ENCODE peak calls at places on chromosomes 13 and 19, in ten cellular contexts. One of them, this sample, is unnamed.

GRCh38 chr13:37412271-37412683 is 186.3 kb downstream of the POSTN start:
- DNase-seq in GF-D8: no peak
- DNase-seq in A172: no peak
- DNase-seq in Right ventricle myocardium superior: no peak
- DNase-seq in ecto neural progenitor cell: no peak
- DNase-seq in anterior cingulate cortex: no peak
- DNase-seq in progenitor cell of endocrine pancreas: no peak
- DNase-seq in stimulated activated CD4-positive, alpha-beta T cell treated with anti-CD3 and anti-CD28 coated beads, Interleukin-2, amount 100 ng/mL, for 48 hours: no peak
- DNase-seq in AG09319: no peak
- DNase-seq in activated gamma-delta T cell treated with anti-CD3 and anti-CD28 coated beads, Interleukin-2, amount 50 U/mL, for 16 hours: no peak
- DNase-seq in this sample: no peak

GRCh38 chr19:815079-815774 is 6.5 kb downstream of the PLPPR3 start:
- DNase-seq in AG09319: no peak
- DNase-seq in progenitor cell of endocrine pancreas: no peak
- DNase-seq in GF-D8: no peak
- DNase-seq in A172: no peak
- DNase-seq in Right ventricle myocardium superior: no peak
- DNase-seq in activated gamma-delta T cell treated with anti-CD3 and anti-CD28 coated beads, Interleukin-2, amount 50 U/mL, for 16 hours: no peak
- DNase-seq in anterior cingulate cortex: no peak
- DNase-seq in ecto neural progenitor cell: no peak
- DNase-seq in stimulated activated CD4-positive, alpha-beta T cell treated with anti-CD3 and anti-CD28 coated beads, Interleukin-2, amount 100 ng/mL, for 48 hours: no peak
- DNase-seq in this sample: no peak

GRCh38 chr19:17862711-17863519 is 3.2 kb downstream of the RPL18A start:
- DNase-seq in A172: no peak
- DNase-seq in AG09319: no peak
- DNase-seq in GF-D8: no peak
- DNase-seq in stimulated activated CD4-positive, alpha-beta T cell treated with anti-CD3 and anti-CD28 coated beads, Interleukin-2, amount 100 ng/mL, for 48 hours: no peak
- DNase-seq in ecto neural progenitor cell: no peak
- DNase-seq in anterior cingulate cortex: no peak
- DNase-seq in Right ventricle myocardium superior: no peak
- DNase-seq in activated gamma-delta T cell treated with anti-CD3 and anti-CD28 coated beads, Interleukin-2, amount 50 U/mL, for 16 hours: no peak
- DNase-seq in progenitor cell of endocrine pancreas: no peak
- DNase-seq in this sample: no peak

GRCh38 chr13:23384111-23384510 is 49.4 kb downstream of the SACS start:
- DNase-seq in GF-D8: no peak
- DNase-seq in ecto neural progenitor cell: no peak
- DNase-seq in stimulated activated CD4-positive, alpha-beta T cell treated with anti-CD3 and anti-CD28 coated beads, Interleukin-2, amount 100 ng/mL, for 48 hours: peak
- DNase-seq in AG09319: no peak
- DNase-seq in progenitor cell of endocrine pancreas: no peak
- DNase-seq in A172: peak
- DNase-seq in Right ventricle myocardium superior: no peak
- DNase-seq in activated gamma-delta T cell treated with anti-CD3 and anti-CD28 coated beads, Interleukin-2, amount 50 U/mL, for 16 hours: no peak
- DNase-seq in anterior cingulate cortex: no peak
- DNase-seq in this sample: no peak

GRCh38 chr13:20882206-20882605 is 20.3 kb downstream of the XPO4 start:
- DNase-seq in ecto neural progenitor cell: no peak
- DNase-seq in activated gamma-delta T cell treated with anti-CD3 and anti-CD28 coated beads, Interleukin-2, amount 50 U/mL, for 16 hours: no peak
- DNase-seq in AG09319: no peak
- DNase-seq in Right ventricle myocardium superior: no peak
- DNase-seq in A172: no peak
- DNase-seq in GF-D8: no peak
- DNase-seq in progenitor cell of endocrine pancreas: no peak
- DNase-seq in stimulated activated CD4-positive, alpha-beta T cell treated with anti-CD3 and anti-CD28 coated beads, Interleukin-2, amount 100 ng/mL, for 48 hours: no peak
- DNase-seq in anterior cingulate cortex: no peak
- DNase-seq in this sample: no peak

GRCh38 chr13:36815069-36815468 is 4.0 kb upstream of the RFXAP start:
- DNase-seq in stimulated activated CD4-positive, alpha-beta T cell treated with anti-CD3 and anti-CD28 coated beads, Interleukin-2, amount 100 ng/mL, for 48 hours: no peak
- DNase-seq in Right ventricle myocardium superior: no peak
- DNase-seq in progenitor cell of endocrine pancreas: no peak
- DNase-seq in A172: no peak
- DNase-seq in ecto neural progenitor cell: no peak
- DNase-seq in activated gamma-delta T cell treated with anti-CD3 and anti-CD28 coated beads, Interleukin-2, amount 50 U/mL, for 16 hours: no peak
- DNase-seq in GF-D8: no peak
- DNase-seq in anterior cingulate cortex: no peak
- DNase-seq in AG09319: no peak
- DNase-seq in this sample: no peak

GRCh38 chr19:47035495-47036232 is 12.8 kb downstream of the TMEM160 start:
- DNase-seq in Right ventricle myocardium superior: peak
- DNase-seq in AG09319: peak
- DNase-seq in A172: peak
- DNase-seq in GF-D8: peak
- DNase-seq in ecto neural progenitor cell: peak
- DNase-seq in progenitor cell of endocrine pancreas: peak
- DNase-seq in anterior cingulate cortex: peak
- DNase-seq in stimulated activated CD4-positive, alpha-beta T cell treated with anti-CD3 and anti-CD28 coated beads, Interleukin-2, amount 100 ng/mL, for 48 hours: peak
- DNase-seq in activated gamma-delta T cell treated with anti-CD3 and anti-CD28 coated beads, Interleukin-2, amount 50 U/mL, for 16 hours: peak
- DNase-seq in this sample: peak

GRCh38 chr19:2550431-2551171 is 74.7 kb downstream of the GADD45B start:
- DNase-seq in progenitor cell of endocrine pancreas: no peak
- DNase-seq in activated gamma-delta T cell treated with anti-CD3 and anti-CD28 coated beads, Interleukin-2, amount 50 U/mL, for 16 hours: no peak
- DNase-seq in stimulated activated CD4-positive, alpha-beta T cell treated with anti-CD3 and anti-CD28 coated beads, Interleukin-2, amount 100 ng/mL, for 48 hours: no peak
- DNase-seq in GF-D8: no peak
- DNase-seq in anterior cingulate cortex: no peak
- DNase-seq in Right ventricle myocardium superior: peak
- DNase-seq in ecto neural progenitor cell: no peak
- DNase-seq in A172: peak
- DNase-seq in AG09319: no peak
- DNase-seq in this sample: no peak

GRCh38 chr13:109949395-109949794 is 163.0 kb upstream of the IRS2 start:
- DNase-seq in AG09319: no peak
- DNase-seq in stimulated activated CD4-positive, alpha-beta T cell treated with anti-CD3 and anti-CD28 coated beads, Interleukin-2, amount 100 ng/mL, for 48 hours: no peak
- DNase-seq in progenitor cell of endocrine pancreas: no peak
- DNase-seq in ecto neural progenitor cell: no peak
- DNase-seq in activated gamma-delta T cell treated with anti-CD3 and anti-CD28 coated beads, Interleukin-2, amount 50 U/mL, for 16 hours: no peak
- DNase-seq in anterior cingulate cortex: no peak
- DNase-seq in A172: peak
- DNase-seq in GF-D8: no peak
- DNase-seq in Right ventricle myocardium superior: no peak
- DNase-seq in this sample: no peak

GRCh38 chr13:51881296-51881695 is 19.5 kb downstream of the CCDC70 start:
- DNase-seq in ecto neural progenitor cell: no peak
- DNase-seq in stimulated activated CD4-positive, alpha-beta T cell treated with anti-CD3 and anti-CD28 coated beads, Interleukin-2, amount 100 ng/mL, for 48 hours: no peak
- DNase-seq in progenitor cell of endocrine pancreas: no peak
- DNase-seq in GF-D8: peak
- DNase-seq in AG09319: no peak
- DNase-seq in activated gamma-delta T cell treated with anti-CD3 and anti-CD28 coated beads, Interleukin-2, amount 50 U/mL, for 16 hours: no peak
- DNase-seq in A172: no peak
- DNase-seq in Right ventricle myocardium superior: no peak
- DNase-seq in anterior cingulate cortex: no peak
- DNase-seq in this sample: peak

GRCh38 chr19:1355258-1355973 is 28.3 kb upstream of the NDUFS7 start:
- DNase-seq in activated gamma-delta T cell treated with anti-CD3 and anti-CD28 coated beads, Interleukin-2, amount 50 U/mL, for 16 hours: no peak
- DNase-seq in AG09319: no peak
- DNase-seq in anterior cingulate cortex: peak
- DNase-seq in A172: peak
- DNase-seq in GF-D8: no peak
- DNase-seq in ecto neural progenitor cell: no peak
- DNase-seq in stimulated activated CD4-positive, alpha-beta T cell treated with anti-CD3 and anti-CD28 coated beads, Interleukin-2, amount 100 ng/mL, for 48 hours: no peak
- DNase-seq in Right ventricle myocardium superior: no peak
- DNase-seq in progenitor cell of endocrine pancreas: no peak
- DNase-seq in this sample: no peak

GRCh38 chr19:28242317-28242927 is 970.5 kb downstream of the UQCRFS1 start:
- DNase-seq in ecto neural progenitor cell: no peak
- DNase-seq in GF-D8: no peak
- DNase-seq in progenitor cell of endocrine pancreas: no peak
- DNase-seq in A172: peak
- DNase-seq in stimulated activated CD4-positive, alpha-beta T cell treated with anti-CD3 and anti-CD28 coated beads, Interleukin-2, amount 100 ng/mL, for 48 hours: peak
- DNase-seq in anterior cingulate cortex: no peak
- DNase-seq in Right ventricle myocardium superior: no peak
- DNase-seq in AG09319: peak
- DNase-seq in activated gamma-delta T cell treated with anti-CD3 and anti-CD28 coated beads, Interleukin-2, amount 50 U/mL, for 16 hours: no peak
- DNase-seq in this sample: no peak

GRCh38 chr13:102703721-102704035 is 8.8 kb upstream of the METTL21C start:
- DNase-seq in stimulated activated CD4-positive, alpha-beta T cell treated with anti-CD3 and anti-CD28 coated beads, Interleukin-2, amount 100 ng/mL, for 48 hours: no peak
- DNase-seq in ecto neural progenitor cell: no peak
- DNase-seq in anterior cingulate cortex: no peak
- DNase-seq in activated gamma-delta T cell treated with anti-CD3 and anti-CD28 coated beads, Interleukin-2, amount 50 U/mL, for 16 hours: no peak
- DNase-seq in Right ventricle myocardium superior: no peak
- DNase-seq in GF-D8: no peak
- DNase-seq in AG09319: no peak
- DNase-seq in A172: no peak
- DNase-seq in progenitor cell of endocrine pancreas: no peak
- DNase-seq in this sample: no peak

GRCh38 chr13:96700657-96701056 is 293.6 kb downstream of the OXGR1 start:
- DNase-seq in ecto neural progenitor cell: no peak
- DNase-seq in anterior cingulate cortex: no peak
- DNase-seq in Right ventricle myocardium superior: no peak
- DNase-seq in AG09319: no peak
- DNase-seq in GF-D8: no peak
- DNase-seq in progenitor cell of endocrine pancreas: no peak
- DNase-seq in activated gamma-delta T cell treated with anti-CD3 and anti-CD28 coated beads, Interleukin-2, amount 50 U/mL, for 16 hours: no peak
- DNase-seq in stimulated activated CD4-positive, alpha-beta T cell treated with anti-CD3 and anti-CD28 coated beads, Interleukin-2, amount 100 ng/mL, for 48 hours: no peak
- DNase-seq in A172: no peak
- DNase-seq in this sample: no peak